ENCODE peak calls at places on chromosomes 5 and 9, in four cellular contexts. C, J, Y and Q are unnamed samples. For H3K36me3 and H3K4me1, the result is how much of the 10 kb centered on the place peaks cover.

GRCh38 chr5:180831139-180832080 is 28.8 kb upstream of the MGAT1 start:
- DNase-seq in C (peak), J (peak), Y (peak), Q (no peak)

GRCh38 chr9:2126331-2126789 is 111.2 kb downstream of the SMARCA2 start:
- DNase-seq in C (no peak), J (no peak), Y (peak), Q (no peak)

GRCh38 chr9:129485140-129485758 is 135.7 kb downstream of the C9orf50 start:
- DNase-seq in C (no peak), J (no peak), Y (peak), Q (no peak)

GRCh38 chr5:153794327-153794726 is 244.4 kb downstream of the FAM114A2 start:
- DNase-seq in C (no peak), J (no peak), Y (peak), Q (no peak)

GRCh38 chr9:22169243-22169642 is 160.1 kb upstream of the CDKN2B start:
- DNase-seq in C (no peak), J (no peak), Y (peak), Q (no peak)

GRCh38 chr5:58235279-58235678 is 224.6 kb downstream of the PLK2 start:
- DNase-seq in C (no peak), J (no peak), Y (peak), Q (no peak)

GRCh38 chr9:69204378-69204777 is 30.3 kb downstream of the TJP2 start:
- DNase-seq in C (no peak), J (no peak), Y (no peak), Q (no peak)

GRCh38 chr5:133861161-133861737 is 107.2 kb downstream of the C5orf15 start:
- DNase-seq in C (no peak), J (no peak), Y (no peak), Q (no peak)

GRCh38 chr9:81741103-81741502 is 51.8 kb upstream of the TLE1 start:
- DNase-seq in C (no peak), J (no peak), Y (no peak), Q (no peak)

GRCh38 chr5:133487093-133487492 is 125.2 kb downstream of the FSTL4 start:
- DNase-seq in C (no peak), J (no peak), Y (no peak), Q (no peak)

GRCh38 chr9:78828521-78828920 is 531.6 kb downstream of the PSAT1 start:
- DNase-seq in C (no peak), J (no peak), Y (no peak), Q (no peak)

GRCh38 chr5:95748133-95748532 is 17.0 kb downstream of the RHOBTB3 start:
- DNase-seq in C (no peak), J (no peak), Y (no peak), Q (no peak)

GRCh38 chr5:97131139-97131710 is 11.2 kb downstream of the LIX1 start:
- DNase-seq in C (no peak), J (no peak), Y (peak), Q (no peak)

GRCh38 chr5:178357127-178357526 is 124.5 kb upstream of the PHYKPL start:
- DNase-seq in C (peak), J (no peak), Y (no peak), Q (no peak)

GRCh38 chr5:136094189-136094912 is 38.3 kb upstream of the SMAD5 start:
- DNase-seq in C (no peak), J (no peak), Y (no peak), Q (no peak)

GRCh38 chr9:72038890-72039410 is 21.5 kb downstream of the C9orf57 start:
- DNase-seq in C (peak), J (peak), Y (peak), Q (peak)

DNA sequence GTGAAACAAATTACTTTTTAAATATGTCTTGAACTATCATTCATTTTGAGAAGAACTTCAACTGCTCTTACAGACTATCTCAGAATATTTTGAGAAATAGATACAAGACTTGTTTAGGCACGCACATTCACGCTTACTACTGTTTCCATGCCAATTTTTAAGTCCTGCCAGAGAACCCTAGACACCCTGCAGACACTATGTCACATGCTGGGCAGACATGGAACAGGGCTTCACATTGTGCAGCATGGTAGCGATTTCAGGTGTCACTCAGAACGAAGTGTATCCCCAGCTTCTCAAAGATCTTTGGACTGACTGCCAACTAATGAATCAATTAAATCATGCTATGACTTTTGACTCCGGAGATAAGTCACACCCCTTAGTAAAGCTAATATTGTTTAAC is 128.7 kb upstream of the SLC27A6 start:
- DNase-seq in C (no peak), J (no peak), Y (no peak), Q (no peak)
- H3K36me3 ChIP-seq in C (under half), J (under half), Y (under half), Q (under half)

DNA sequence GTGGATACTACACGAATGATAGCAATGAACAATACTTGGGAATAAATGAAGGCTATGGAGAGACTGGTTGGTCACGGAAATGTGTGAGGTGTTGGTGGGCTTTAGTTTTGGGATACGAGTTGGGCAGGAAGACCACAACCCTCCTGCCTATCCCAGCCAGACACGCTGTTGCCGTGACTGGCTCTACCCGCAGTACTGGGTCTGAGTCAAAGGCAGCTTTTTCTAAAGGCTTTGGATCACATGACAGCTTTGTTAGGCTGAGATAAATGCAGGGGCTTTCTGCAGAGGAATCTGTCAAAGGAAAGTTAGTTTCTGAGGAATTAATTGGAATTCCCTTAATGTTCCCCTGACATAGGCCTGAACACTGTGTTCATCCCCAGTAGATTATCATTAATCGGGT is 302.8 kb downstream of the KIF4B start:
- DNase-seq in C (no peak), J (no peak), Y (no peak), Q (no peak)
- H3K4me1 ChIP-seq in C (under half), J (under half), Y (under half), Q (under half)

GRCh38 chr9:92224177-92224576 is 69.3 kb downstream of the IARS1 start:
- DNase-seq in C (no peak), J (no peak), Y (no peak), Q (no peak)
- H3K36me3 ChIP-seq in C (under half), J (under half), Y (half or more), Q (half or more)

GRCh38 chr5:56987171-56987570 is 35.2 kb upstream of the MIER3 start:
- DNase-seq in C (no peak), J (no peak), Y (no peak), Q (no peak)

GRCh38 chr5:56983593-56984361 is 31.9 kb upstream of the MIER3 start:
- DNase-seq in C (no peak), J (no peak), Y (no peak), Q (no peak)

GRCh38 chr5:56986631-56986957 is 34.7 kb upstream of the MIER3 start:
- DNase-seq in C (no peak), J (no peak), Y (peak), Q (no peak)

GRCh38 chr5:56984445-56984844 is 32.5 kb upstream of the MIER3 start:
- DNase-seq in C (no peak), J (no peak), Y (no peak), Q (no peak)

GRCh38 chr5:56985941-56986630 is 34.2 kb upstream of the MIER3 start:
- DNase-seq in C (no peak), J (no peak), Y (peak), Q (no peak)
- H3K4me1 ChIP-seq in C (under half), J (under half), Y (under half), Q (under half)

DNA sequence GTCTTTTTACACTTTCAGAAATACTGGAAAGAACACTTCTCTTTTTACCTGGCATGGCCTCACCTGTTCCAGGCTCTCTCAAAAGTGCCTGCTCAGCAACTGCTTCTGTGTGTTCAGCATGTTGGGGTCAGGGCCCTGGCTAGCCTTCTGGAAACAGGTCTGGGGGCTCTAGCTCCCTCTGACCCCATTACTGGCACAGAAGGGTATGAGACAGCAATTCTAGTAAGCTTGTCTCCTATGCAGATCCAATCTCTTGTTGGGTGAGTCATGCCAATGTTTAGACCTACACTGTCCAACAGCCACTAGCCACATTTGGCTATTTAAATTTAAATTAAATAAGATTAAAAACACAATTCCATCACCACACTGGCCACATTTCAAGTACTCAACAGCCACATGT is 80.8 kb downstream of the MAPKAP1 start:
- DNase-seq in C (no peak), J (no peak), Y (peak), Q (no peak)
- H3K36me3 ChIP-seq in C (under half), J (under half), Y (under half), Q (under half)

GRCh38 chr5:68446487-68446894 is 230.9 kb downstream of the PIK3R1 start:
- DNase-seq in C (no peak), J (no peak), Y (no peak), Q (no peak)
- H3K4me1 ChIP-seq in C (under half), J (under half), Y (under half), Q (under half)

GRCh38 chr5:125229556-125229955 is 483.1 kb upstream of the ZNF608 start:
- DNase-seq in C (no peak), J (no peak), Y (no peak), Q (no peak)

GRCh38 chr5:125225424-125225823 is 479.0 kb upstream of the ZNF608 start:
- DNase-seq in C (no peak), J (no peak), Y (no peak), Q (no peak)

GRCh38 chr5:125227333-125228075 is 481.1 kb upstream of the ZNF608 start:
- DNase-seq in C (no peak), J (peak), Y (peak), Q (peak)

GRCh38 chr5:125226825-125227224 is 480.4 kb upstream of the ZNF608 start:
- DNase-seq in C (no peak), J (no peak), Y (no peak), Q (no peak)

GRCh38 chr5:125228358-125228757 is 481.9 kb upstream of the ZNF608 start:
- DNase-seq in C (no peak), J (no peak), Y (no peak), Q (no peak)
- H3K36me3 ChIP-seq in C (under half), J (under half), Y (under half), Q (under half)

GRCh38 chr5:109697339-109697738 is 7.6 kb downstream of the MAN2A1 start:
- DNase-seq in C (no peak), J (no peak), Y (no peak), Q (no peak)
- H3K4me1 ChIP-seq in C (under half), J (under half), Y (under half), Q (under half)